ENCODE peak calls at places on chromosomes 3 and 15, in ten cellular contexts. One of them, this sample, is unnamed. For H3K4me1 and H3K9me3, the result is how much of the 10 kb centered on the place peaks cover.

GRCh38 chr15:23690450-23690852 is 3.3 kb upstream of the NDN start:
- DNase-seq in colonic mucosa: peak
- DNase-seq in astrocyte: peak
- DNase-seq in uterus: peak
- DNase-seq in PC-9: no peak
- DNase-seq in left lung: no peak
- DNase-seq in upper lobe of right lung: peak
- DNase-seq in adrenal gland: peak
- DNase-seq in transverse colon: peak
- DNase-seq in heart left ventricle: peak
- DNase-seq in this sample: no peak

GRCh38 chr15:42184313-42184712 is 23.8 kb downstream of the VPS39 start:
- DNase-seq in colonic mucosa: no peak
- DNase-seq in astrocyte: no peak
- DNase-seq in uterus: no peak
- DNase-seq in PC-9: no peak
- DNase-seq in left lung: no peak
- DNase-seq in upper lobe of right lung: no peak
- DNase-seq in adrenal gland: no peak
- DNase-seq in transverse colon: no peak
- DNase-seq in heart left ventricle: no peak
- DNase-seq in this sample: no peak

GRCh38 chr3:192842711-192843436 is 74.8 kb downstream of the MB21D2 start:
- DNase-seq in colonic mucosa: no peak
- DNase-seq in astrocyte: no peak
- DNase-seq in uterus: no peak
- DNase-seq in PC-9: no peak
- DNase-seq in left lung: no peak
- DNase-seq in upper lobe of right lung: no peak
- DNase-seq in adrenal gland: no peak
- DNase-seq in transverse colon: no peak
- DNase-seq in heart left ventricle: no peak
- DNase-seq in this sample: no peak

GRCh38 chr15:99999282-100000070 is 266.2 kb upstream of the LYSMD4 start:
- DNase-seq in colonic mucosa: no peak
- DNase-seq in astrocyte: no peak
- DNase-seq in uterus: no peak
- DNase-seq in PC-9: no peak
- DNase-seq in left lung: no peak
- DNase-seq in upper lobe of right lung: peak
- DNase-seq in adrenal gland: no peak
- DNase-seq in transverse colon: peak
- DNase-seq in heart left ventricle: no peak
- DNase-seq in this sample: no peak

GRCh38 chr15:31098491-31098917 is 3.0 kb downstream of the TRPM1 start:
- DNase-seq in colonic mucosa: no peak
- DNase-seq in astrocyte: no peak
- DNase-seq in uterus: no peak
- DNase-seq in PC-9: no peak
- DNase-seq in left lung: no peak
- DNase-seq in upper lobe of right lung: no peak
- DNase-seq in adrenal gland: no peak
- DNase-seq in transverse colon: no peak
- DNase-seq in heart left ventricle: no peak
- DNase-seq in this sample: no peak

GRCh38 chr15:64009241-64009640 is 37.0 kb downstream of the DAPK2 start:
- DNase-seq in colonic mucosa: no peak
- DNase-seq in astrocyte: no peak
- DNase-seq in uterus: no peak
- DNase-seq in PC-9: no peak
- DNase-seq in left lung: no peak
- DNase-seq in upper lobe of right lung: no peak
- DNase-seq in adrenal gland: no peak
- DNase-seq in transverse colon: peak
- DNase-seq in heart left ventricle: no peak
- DNase-seq in this sample: no peak

GRCh38 chr3:113948015-113948917 is 453 bp downstream of the ZDHHC23 start:
- DNase-seq in colonic mucosa: peak
- DNase-seq in astrocyte: no peak
- DNase-seq in uterus: no peak
- DNase-seq in PC-9: peak
- DNase-seq in left lung: peak
- DNase-seq in upper lobe of right lung: peak
- DNase-seq in adrenal gland: peak
- DNase-seq in transverse colon: peak
- DNase-seq in heart left ventricle: peak
- DNase-seq in this sample: peak

GRCh38 chr15:39321977-39322376 is 258.9 kb upstream of the THBS1 start:
- DNase-seq in colonic mucosa: no peak
- DNase-seq in astrocyte: peak
- DNase-seq in uterus: no peak
- DNase-seq in PC-9: no peak
- DNase-seq in left lung: no peak
- DNase-seq in upper lobe of right lung: no peak
- DNase-seq in adrenal gland: no peak
- DNase-seq in transverse colon: no peak
- DNase-seq in heart left ventricle: no peak
- DNase-seq in this sample: no peak

GRCh38 chr3:38121832-38122461 is 15.0 kb downstream of the ACAA1 start:
- DNase-seq in colonic mucosa: no peak
- DNase-seq in astrocyte: no peak
- DNase-seq in uterus: no peak
- DNase-seq in PC-9: no peak
- DNase-seq in left lung: no peak
- DNase-seq in upper lobe of right lung: no peak
- DNase-seq in adrenal gland: peak
- DNase-seq in transverse colon: no peak
- DNase-seq in heart left ventricle: peak
- DNase-seq in this sample: no peak

GRCh38 chr3:160676547-160677303 is at the start of gene ARL14:
- DNase-seq in colonic mucosa: peak
- DNase-seq in astrocyte: peak
- DNase-seq in uterus: no peak
- DNase-seq in PC-9: peak
- DNase-seq in left lung: no peak
- DNase-seq in upper lobe of right lung: no peak
- DNase-seq in adrenal gland: no peak
- DNase-seq in transverse colon: peak
- DNase-seq in heart left ventricle: no peak
- DNase-seq in this sample: no peak

GRCh38 chr15:47405768-47406167 is 311.5 kb upstream of the SEMA6D start:
- DNase-seq in colonic mucosa: no peak
- DNase-seq in astrocyte: no peak
- DNase-seq in uterus: no peak
- DNase-seq in PC-9: no peak
- DNase-seq in left lung: no peak
- DNase-seq in upper lobe of right lung: no peak
- DNase-seq in adrenal gland: no peak
- DNase-seq in transverse colon: no peak
- DNase-seq in heart left ventricle: no peak
- DNase-seq in this sample: no peak

GRCh38 chr3:64216706-64217105 is 8.6 kb downstream of the PRICKLE2 start:
- DNase-seq in colonic mucosa: no peak
- DNase-seq in astrocyte: peak
- DNase-seq in uterus: no peak
- DNase-seq in PC-9: no peak
- DNase-seq in left lung: no peak
- DNase-seq in upper lobe of right lung: no peak
- DNase-seq in adrenal gland: no peak
- DNase-seq in transverse colon: no peak
- DNase-seq in heart left ventricle: no peak
- DNase-seq in this sample: no peak

GRCh38 chr15:60760646-60761504 is 281.9 kb upstream of the ICE2 start:
- DNase-seq in colonic mucosa: no peak
- DNase-seq in astrocyte: peak
- DNase-seq in uterus: no peak
- DNase-seq in PC-9: no peak
- DNase-seq in left lung: no peak
- DNase-seq in upper lobe of right lung: no peak
- DNase-seq in adrenal gland: no peak
- DNase-seq in transverse colon: no peak
- DNase-seq in heart left ventricle: no peak
- DNase-seq in this sample: no peak

GRCh38 chr15:97961067-97961954 is 808 bp downstream of the ARRDC4 start:
- DNase-seq in colonic mucosa: peak
- DNase-seq in astrocyte: no peak
- DNase-seq in uterus: peak
- DNase-seq in PC-9: peak
- DNase-seq in left lung: peak
- DNase-seq in upper lobe of right lung: peak
- DNase-seq in adrenal gland: peak
- DNase-seq in transverse colon: peak
- DNase-seq in heart left ventricle: peak
- DNase-seq in this sample: no peak

GRCh38 chr3:170162630-170163029 is 18.9 kb downstream of the PHC3 start:
- DNase-seq in colonic mucosa: no peak
- DNase-seq in astrocyte: peak
- DNase-seq in uterus: no peak
- DNase-seq in PC-9: no peak
- DNase-seq in left lung: no peak
- DNase-seq in upper lobe of right lung: no peak
- DNase-seq in adrenal gland: no peak
- DNase-seq in transverse colon: no peak
- DNase-seq in heart left ventricle: no peak
- DNase-seq in this sample: no peak

DNA sequence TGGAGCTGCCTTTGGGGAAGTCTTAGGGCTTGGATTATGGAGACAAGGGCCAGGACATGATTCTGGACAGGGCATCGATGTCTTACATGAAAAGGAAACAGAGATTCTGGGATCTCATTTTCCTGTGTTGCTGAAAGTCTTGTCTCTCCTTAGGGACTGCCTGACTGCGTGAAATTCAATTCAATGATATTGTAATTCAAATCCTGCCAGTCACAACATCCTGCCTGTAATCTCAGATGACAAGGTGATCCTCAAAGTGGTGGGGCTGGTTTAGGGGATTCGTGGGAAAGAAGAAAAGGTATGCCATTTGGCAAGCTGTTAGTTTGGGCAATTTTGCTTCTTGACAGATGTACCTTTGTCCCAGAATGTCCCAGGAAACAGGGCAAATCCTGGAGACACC is 129.1 kb downstream of the KBTBD8 start:
- DNase-seq in colonic mucosa: no peak
- DNase-seq in astrocyte: no peak
- DNase-seq in uterus: no peak
- DNase-seq in PC-9: no peak
- DNase-seq in left lung: no peak
- DNase-seq in upper lobe of right lung: no peak
- DNase-seq in adrenal gland: no peak
- DNase-seq in transverse colon: no peak
- DNase-seq in heart left ventricle: no peak
- DNase-seq in this sample: no peak
- H3K4me1 ChIP-seq in colonic mucosa: under half
- H3K4me1 ChIP-seq in astrocyte: under half
- H3K4me1 ChIP-seq in uterus: under half
- H3K4me1 ChIP-seq in PC-9: under half
- H3K4me1 ChIP-seq in left lung: under half
- H3K4me1 ChIP-seq in upper lobe of right lung: under half
- H3K4me1 ChIP-seq in adrenal gland: under half
- H3K4me1 ChIP-seq in transverse colon: under half
- H3K4me1 ChIP-seq in heart left ventricle: under half
- H3K4me1 ChIP-seq in this sample: under half

GRCh38 chr15:77853008-77853328 is 220.3 kb upstream of the LINGO1 start:
- DNase-seq in colonic mucosa: peak
- DNase-seq in astrocyte: no peak
- DNase-seq in uterus: no peak
- DNase-seq in PC-9: no peak
- DNase-seq in left lung: no peak
- DNase-seq in upper lobe of right lung: peak
- DNase-seq in adrenal gland: no peak
- DNase-seq in transverse colon: peak
- DNase-seq in heart left ventricle: no peak
- DNase-seq in this sample: no peak

GRCh38 chr15:77852241-77853007 is 219.7 kb upstream of the LINGO1 start:
- DNase-seq in colonic mucosa: no peak
- DNase-seq in astrocyte: no peak
- DNase-seq in uterus: no peak
- DNase-seq in PC-9: no peak
- DNase-seq in left lung: no peak
- DNase-seq in upper lobe of right lung: peak
- DNase-seq in adrenal gland: no peak
- DNase-seq in transverse colon: no peak
- DNase-seq in heart left ventricle: no peak
- DNase-seq in this sample: no peak

GRCh38 chr15:77855871-77856270 is 221.6 kb downstream of the TBC1D2B start:
- DNase-seq in colonic mucosa: no peak
- DNase-seq in astrocyte: no peak
- DNase-seq in uterus: no peak
- DNase-seq in PC-9: no peak
- DNase-seq in left lung: peak
- DNase-seq in upper lobe of right lung: no peak
- DNase-seq in adrenal gland: no peak
- DNase-seq in transverse colon: no peak
- DNase-seq in heart left ventricle: no peak
- DNase-seq in this sample: no peak

GRCh38 chr15:77851696-77852095 is 219.0 kb upstream of the LINGO1 start:
- DNase-seq in colonic mucosa: no peak
- DNase-seq in astrocyte: no peak
- DNase-seq in uterus: no peak
- DNase-seq in PC-9: no peak
- DNase-seq in left lung: no peak
- DNase-seq in upper lobe of right lung: peak
- DNase-seq in adrenal gland: no peak
- DNase-seq in transverse colon: no peak
- DNase-seq in heart left ventricle: no peak
- DNase-seq in this sample: no peak

GRCh38 chr15:77853910-77854309 is 221.2 kb upstream of the LINGO1 start:
- DNase-seq in colonic mucosa: no peak
- DNase-seq in astrocyte: no peak
- DNase-seq in uterus: no peak
- DNase-seq in PC-9: no peak
- DNase-seq in left lung: peak
- DNase-seq in upper lobe of right lung: no peak
- DNase-seq in adrenal gland: no peak
- DNase-seq in transverse colon: no peak
- DNase-seq in heart left ventricle: no peak
- DNase-seq in this sample: no peak
- H3K9me3 ChIP-seq in colonic mucosa: under half
- H3K9me3 ChIP-seq in astrocyte: under half
- H3K9me3 ChIP-seq in uterus: under half
- H3K9me3 ChIP-seq in PC-9: under half
- H3K9me3 ChIP-seq in left lung: under half
- H3K9me3 ChIP-seq in upper lobe of right lung: under half
- H3K9me3 ChIP-seq in adrenal gland: under half
- H3K9me3 ChIP-seq in transverse colon: under half
- H3K9me3 ChIP-seq in heart left ventricle: under half
- H3K9me3 ChIP-seq in this sample: under half

GRCh38 chr3:142863965-142864924 is 24.6 kb downstream of the PCOLCE2 start:
- DNase-seq in colonic mucosa: no peak
- DNase-seq in astrocyte: no peak
- DNase-seq in uterus: no peak
- DNase-seq in PC-9: no peak
- DNase-seq in left lung: no peak
- DNase-seq in upper lobe of right lung: no peak
- DNase-seq in adrenal gland: no peak
- DNase-seq in transverse colon: no peak
- DNase-seq in heart left ventricle: no peak
- DNase-seq in this sample: no peak
- H3K27ac ChIP-seq in colonic mucosa: no peak
- H3K27ac ChIP-seq in astrocyte: no peak
- H3K27ac ChIP-seq in uterus: no peak
- H3K27ac ChIP-seq in PC-9: peak
- H3K27ac ChIP-seq in left lung: peak
- H3K27ac ChIP-seq in upper lobe of right lung: no peak
- H3K27ac ChIP-seq in adrenal gland: no peak
- H3K27ac ChIP-seq in transverse colon: no peak
- H3K27ac ChIP-seq in heart left ventricle: peak
- H3K27ac ChIP-seq in this sample: no peak

GRCh38 chr3:81445712-81446111 is 315.7 kb downstream of the GBE1 start:
- DNase-seq in colonic mucosa: no peak
- DNase-seq in astrocyte: no peak
- DNase-seq in uterus: no peak
- DNase-seq in PC-9: no peak
- DNase-seq in left lung: no peak
- DNase-seq in upper lobe of right lung: no peak
- DNase-seq in adrenal gland: no peak
- DNase-seq in transverse colon: no peak
- DNase-seq in heart left ventricle: no peak
- DNase-seq in this sample: no peak
- H3K4me1 ChIP-seq in colonic mucosa: under half
- H3K4me1 ChIP-seq in astrocyte: under half
- H3K4me1 ChIP-seq in uterus: under half
- H3K4me1 ChIP-seq in PC-9: under half
- H3K4me1 ChIP-seq in left lung: under half
- H3K4me1 ChIP-seq in upper lobe of right lung: under half
- H3K4me1 ChIP-seq in adrenal gland: under half
- H3K4me1 ChIP-seq in transverse colon: under half
- H3K4me1 ChIP-seq in heart left ventricle: under half
- H3K4me1 ChIP-seq in this sample: under half

This sample was measured in CD4-positive, alpha-beta memory T cell.